ENCODE peak calls at places on chromosomes 3 and 15, in seven cellular contexts. G is right atrium auricular region, E is neural crest cell, Z is PC-9, D is psoas muscle, M is coronary artery, U is GM10248. L is an unnamed sample.

GRCh38 chr3:21356402-21356801 is 394.6 kb downstream of the ZNF385D start:
- DNase-seq in G (no peak), E (no peak), Z (no peak), D (no peak), M (no peak), U (no peak), L (no peak)

GRCh38 chr3:178120367-178120766 is 415.9 kb upstream of the KCNMB2 start:
- DNase-seq in G (no peak), E (no peak), Z (no peak), D (no peak), M (no peak), U (no peak), L (no peak)

GRCh38 chr3:63151893-63152292 is 126.2 kb upstream of the SYNPR start:
- DNase-seq in G (no peak), E (no peak), Z (no peak), D (no peak), M (no peak), U (no peak), L (no peak)

GRCh38 chr3:121488628-121489027 is 57.2 kb downstream of the POLQ start:
- DNase-seq in G (no peak), E (no peak), Z (no peak), D (no peak), M (no peak), U (no peak), L (no peak)

GRCh38 chr15:39127151-39127815 is 453.6 kb upstream of the THBS1 start:
- DNase-seq in G (no peak), E (no peak), Z (peak; percentile 74), D (no peak), M (no peak), U (no peak), L (no peak)

GRCh38 chr3:62527484-62527883 is 154.1 kb upstream of the FEZF2 start:
- DNase-seq in G (no peak), E (no peak), Z (no peak), D (no peak), M (no peak), U (no peak), L (no peak)

GRCh38 chr15:70597056-70597603 is 166.2 kb downstream of the UACA start:
- DNase-seq in G (peak; percentile 38), E (no peak), Z (no peak), D (no peak), M (no peak), U (no peak), L (no peak)

GRCh38 chr3:168049366-168049974 is 46.3 kb downstream of the GOLIM4 start:
- DNase-seq in G (no peak), E (no peak), Z (no peak), D (no peak), M (no peak), U (no peak), L (no peak)

GRCh38 chr3:10962481-10963036 is 30.0 kb upstream of the SLC6A1 start:
- DNase-seq in G (no peak), E (no peak), Z (no peak), D (no peak), M (no peak), U (no peak), L (no peak)

GRCh38 chr3:53890726-53891499 is 746 bp downstream of the SELENOK start:
- DNase-seq in G (no peak), E (no peak), Z (no peak), D (no peak), M (peak; percentile 72), U (peak; percentile 19), L (no peak)

GRCh38 chr3:4823385-4823784 is 155.9 kb upstream of the BHLHE40 start:
- DNase-seq in G (no peak), E (no peak), Z (no peak), D (no peak), M (no peak), U (no peak), L (no peak)

GRCh38 chr15:40029979-40030893 is 8.7 kb downstream of the SRP14 start:
- DNase-seq in G (no peak), E (no peak), Z (no peak), D (no peak), M (no peak), U (no peak), L (no peak)

GRCh38 chr15:90871716-90872480 is 3.5 kb downstream of the FURIN start:
- DNase-seq in G (no peak), E (no peak), Z (no peak), D (no peak), M (no peak), U (peak; percentile 41), L (no peak)

GRCh38 chr3:13198480-13198879 is 125.3 kb upstream of the IQSEC1 start:
- DNase-seq in G (no peak), E (no peak), Z (no peak), D (no peak), M (no peak), U (no peak), L (no peak)

GRCh38 chr3:129695203-129695602 is 88.7 kb upstream of the PLXND1 start:
- DNase-seq in G (no peak), E (no peak), Z (peak; percentile 70), D (no peak), M (no peak), U (no peak), L (peak; percentile 47)

GRCh38 chr15:59170295-59170881 is 36.3 kb upstream of the LDHAL6B start:
- DNase-seq in G (no peak), E (no peak), Z (peak; percentile 81), D (peak; percentile 58), M (peak; percentile 78), U (no peak), L (no peak)

GRCh38 chr3:41418961-41419691 is 219.8 kb downstream of the CTNNB1 start:
- DNase-seq in G (no peak), E (no peak), Z (peak; percentile 76), D (no peak), M (no peak), U (peak; percentile 10), L (no peak)
- TF ChIP-seq CTCF in G (no peak), E (no peak), Z (no peak), D (no peak), M (no peak), U (no peak), L (no peak)

DNA sequence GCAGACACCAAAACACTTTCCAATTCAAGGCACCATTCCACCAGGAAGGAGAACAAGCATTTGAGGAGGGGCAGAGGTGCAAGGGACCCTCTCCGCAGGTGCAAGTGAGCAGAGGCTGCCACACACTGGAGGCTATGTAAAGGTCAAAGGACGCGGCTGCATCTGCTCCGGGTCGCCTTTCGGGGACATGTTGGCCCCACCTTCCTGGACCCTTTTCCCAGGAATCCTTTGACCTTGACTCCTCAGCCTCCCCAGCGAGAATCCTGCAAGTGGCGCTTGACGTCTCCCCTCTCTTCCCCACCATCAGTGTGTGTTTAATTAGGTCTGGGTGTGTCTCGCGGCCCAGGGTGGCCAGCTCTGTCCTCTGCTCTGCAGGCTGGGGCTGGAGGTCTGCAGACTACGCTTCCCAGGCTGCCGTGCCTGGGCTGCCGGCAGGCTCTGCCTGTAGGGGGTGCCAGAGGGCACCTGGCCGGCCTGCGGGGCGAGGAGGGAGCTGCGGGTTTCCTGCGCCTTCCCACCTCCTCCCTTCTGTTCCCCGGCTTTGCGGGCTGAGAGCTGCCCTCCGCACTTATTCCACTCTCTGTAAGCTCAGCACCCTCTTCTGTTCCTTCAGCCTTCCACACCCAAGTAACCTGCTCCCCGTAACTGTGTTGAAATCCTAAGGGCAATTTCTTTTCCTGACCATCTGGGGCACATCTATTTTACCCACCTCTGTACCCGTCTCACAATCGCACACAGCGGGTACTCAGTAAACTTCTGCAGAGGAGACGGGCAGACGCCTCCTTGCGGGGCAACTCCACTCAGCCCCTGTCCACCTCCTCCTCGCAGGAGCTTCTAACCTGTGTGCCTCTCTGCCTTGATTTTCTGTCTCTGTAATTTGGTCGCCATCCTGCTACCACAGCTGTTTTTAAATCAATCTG is 129.8 kb downstream of the NSMCE3 start:
- DNase-seq in G (no peak), E (peak; percentile 75), Z (no peak), D (peak; percentile 52), M (peak; percentile 65), U (peak; percentile 81), L (peak; percentile 44)
- TF ChIP-seq CTCF in G (peak; percentile 82), E (peak; percentile 92), Z (peak; percentile 57), D (peak; percentile 54), M (peak; percentile 61), U (peak; percentile 96), L (peak; percentile 75)

GRCh38 chr3:154323921-154324738 is at the start of gene DHX36:
- DNase-seq in G (peak; percentile 92), E (peak; percentile 87), Z (peak; percentile 73), D (peak; percentile 94), M (peak; percentile 93), U (peak; percentile 89), L (peak; percentile 87)
- TF ChIP-seq CTCF in G (no peak), E (no peak), Z (no peak), D (no peak), M (no peak), U (peak; percentile 11), L (no peak)

DNA sequence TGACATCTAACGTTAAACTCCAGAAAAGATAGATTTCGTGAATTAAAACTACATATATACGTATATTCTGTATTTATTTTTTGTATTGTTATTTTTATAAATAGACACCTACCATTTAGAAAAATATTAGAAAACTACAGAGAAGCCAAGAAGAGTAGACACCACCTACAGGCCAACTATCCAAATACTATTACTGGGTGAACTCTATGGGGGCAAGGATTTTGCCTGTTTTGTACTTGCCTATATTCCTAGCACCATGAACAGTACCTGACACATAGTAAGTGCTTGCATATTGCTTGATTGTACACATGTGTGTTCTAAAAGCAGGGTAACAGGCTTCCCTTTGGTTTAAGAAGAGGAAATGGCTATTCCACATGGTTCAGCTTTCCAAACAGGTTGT is 24.4 kb upstream of the CLEC3B start:
- DNase-seq in G (no peak), E (no peak), Z (no peak), D (no peak), M (no peak), U (no peak), L (no peak)
- TF ChIP-seq CTCF in G (peak; percentile 20), E (peak; percentile 22), Z (peak; percentile 13), D (no peak), M (no peak), U (no peak), L (no peak)

GRCh38 chr3:172666873-172667694 is 43.8 kb downstream of the NCEH1 start:
- DNase-seq in G (peak; percentile 80), E (peak; percentile 80), Z (peak; percentile 79), D (peak; percentile 54), M (no peak), U (peak; percentile 65), L (peak; percentile 77)

DNA sequence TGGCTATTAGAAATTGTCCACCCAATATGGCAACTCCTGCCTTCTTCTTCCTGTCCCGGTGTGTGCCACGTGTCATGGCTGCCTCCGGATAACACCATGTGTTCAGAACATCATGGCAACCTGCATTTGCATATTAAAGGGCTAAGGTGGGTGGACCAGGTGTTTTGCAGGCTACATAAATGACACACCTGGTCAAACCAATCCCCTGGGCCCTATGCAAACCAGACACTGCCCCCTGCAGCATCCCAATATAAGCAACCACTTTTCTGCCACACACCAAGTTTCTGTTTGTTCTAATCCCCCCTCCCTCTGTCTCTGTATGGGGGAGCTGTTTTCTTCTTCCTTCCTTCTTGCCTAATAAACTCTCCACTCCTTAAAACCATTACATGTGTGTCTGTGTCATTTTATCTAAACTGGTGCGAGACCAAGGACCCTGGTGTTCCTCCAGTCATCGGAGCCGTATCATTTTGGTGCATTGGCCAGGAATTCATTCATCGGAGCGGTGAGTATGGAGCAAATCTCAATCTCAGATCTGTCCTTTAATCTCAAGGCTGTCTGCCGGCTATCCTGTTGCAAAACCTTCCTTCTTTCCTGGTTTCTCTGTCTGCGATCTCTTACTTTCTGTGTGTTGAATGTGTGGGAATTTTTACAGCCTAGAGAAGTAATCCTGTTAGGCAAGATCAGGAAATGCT is 44.5 kb downstream of the NCEH1 start:
- DNase-seq in G (no peak), E (no peak), Z (peak; percentile 31), D (no peak), M (no peak), U (no peak), L (no peak)
- TF ChIP-seq CTCF in G (no peak), E (no peak), Z (no peak), D (no peak), M (no peak), U (no peak), L (no peak)

GRCh38 chr15:63157891-63158431 is 684 bp upstream of the RPS27L start:
- DNase-seq in G (peak; percentile 71), E (peak; percentile 50), Z (no peak), D (no peak), M (no peak), U (peak; percentile 60), L (peak; percentile 54)
- TF ChIP-seq CTCF in G (peak; percentile 18), E (peak; percentile 27), Z (no peak), D (peak; percentile 18), M (no peak), U (no peak), L (no peak)